ENCODE peak calls at places on chromosomes 5 and 9, in eight cellular contexts. One of them, this sample, is unnamed.

GRCh38 chr5:50435131-50435530 is 6.0 kb downstream of the EMB start:
- DNase-seq in NCI-H1092 treated with DMSO at 0.1 percent for 48 hours: no peak
- DNase-seq in T-helper 9 cell: no peak
- DNase-seq in NCI-H1105: no peak
- DNase-seq in iPS DF 19.7: no peak
- DNase-seq in islet precursor cell: no peak
- DNase-seq in B cell: no peak
- DNase-seq in CD4-positive, alpha-beta T cell: no peak
- DNase-seq in this sample: no peak

GRCh38 chr5:161544350-161544765 is 2.2 kb downstream of the GABRB2 start:
- DNase-seq in NCI-H1092 treated with DMSO at 0.1 percent for 48 hours: no peak
- DNase-seq in T-helper 9 cell: no peak
- DNase-seq in NCI-H1105: peak
- DNase-seq in iPS DF 19.7: peak
- DNase-seq in islet precursor cell: peak
- DNase-seq in B cell: no peak
- DNase-seq in CD4-positive, alpha-beta T cell: no peak
- DNase-seq in this sample: no peak

GRCh38 chr9:114098660-114099522 is at the start of gene KIF12:
- DNase-seq in NCI-H1092 treated with DMSO at 0.1 percent for 48 hours: no peak
- DNase-seq in T-helper 9 cell: no peak
- DNase-seq in NCI-H1105: no peak
- DNase-seq in iPS DF 19.7: no peak
- DNase-seq in islet precursor cell: peak
- DNase-seq in B cell: no peak
- DNase-seq in CD4-positive, alpha-beta T cell: no peak
- DNase-seq in this sample: no peak

GRCh38 chr5:179079165-179079987 is 19.2 kb downstream of the ZNF354C start:
- DNase-seq in NCI-H1092 treated with DMSO at 0.1 percent for 48 hours: no peak
- DNase-seq in T-helper 9 cell: no peak
- DNase-seq in NCI-H1105: no peak
- DNase-seq in iPS DF 19.7: no peak
- DNase-seq in islet precursor cell: no peak
- DNase-seq in B cell: no peak
- DNase-seq in CD4-positive, alpha-beta T cell: no peak
- DNase-seq in this sample: no peak

GRCh38 chr9:4105183-4105582 is 194.7 kb downstream of the GLIS3 start:
- DNase-seq in NCI-H1092 treated with DMSO at 0.1 percent for 48 hours: no peak
- DNase-seq in T-helper 9 cell: no peak
- DNase-seq in NCI-H1105: no peak
- DNase-seq in iPS DF 19.7: no peak
- DNase-seq in islet precursor cell: no peak
- DNase-seq in B cell: no peak
- DNase-seq in CD4-positive, alpha-beta T cell: no peak
- DNase-seq in this sample: no peak

GRCh38 chr5:10333154-10334006 is 20.1 kb upstream of the MARCHF6 start:
- DNase-seq in NCI-H1092 treated with DMSO at 0.1 percent for 48 hours: no peak
- DNase-seq in T-helper 9 cell: no peak
- DNase-seq in NCI-H1105: no peak
- DNase-seq in iPS DF 19.7: no peak
- DNase-seq in islet precursor cell: peak
- DNase-seq in B cell: no peak
- DNase-seq in CD4-positive, alpha-beta T cell: peak
- DNase-seq in this sample: no peak

GRCh38 chr5:181039961-181040915 is at the start of gene BTNL9:
- DNase-seq in NCI-H1092 treated with DMSO at 0.1 percent for 48 hours: no peak
- DNase-seq in T-helper 9 cell: no peak
- DNase-seq in NCI-H1105: no peak
- DNase-seq in iPS DF 19.7: no peak
- DNase-seq in islet precursor cell: peak
- DNase-seq in B cell: no peak
- DNase-seq in CD4-positive, alpha-beta T cell: no peak
- DNase-seq in this sample: peak

GRCh38 chr5:79573983-79574890 is 38.0 kb upstream of the TENT2 start:
- DNase-seq in NCI-H1092 treated with DMSO at 0.1 percent for 48 hours: no peak
- DNase-seq in T-helper 9 cell: no peak
- DNase-seq in NCI-H1105: no peak
- DNase-seq in iPS DF 19.7: no peak
- DNase-seq in islet precursor cell: no peak
- DNase-seq in B cell: no peak
- DNase-seq in CD4-positive, alpha-beta T cell: no peak
- DNase-seq in this sample: no peak

GRCh38 chr5:94793113-94793815 is 174.8 kb downstream of the SLF1 start:
- DNase-seq in NCI-H1092 treated with DMSO at 0.1 percent for 48 hours: no peak
- DNase-seq in T-helper 9 cell: no peak
- DNase-seq in NCI-H1105: no peak
- DNase-seq in iPS DF 19.7: no peak
- DNase-seq in islet precursor cell: no peak
- DNase-seq in B cell: no peak
- DNase-seq in CD4-positive, alpha-beta T cell: no peak
- DNase-seq in this sample: no peak

GRCh38 chr9:126440938-126441337 is 114.3 kb downstream of the MVB12B start:
- DNase-seq in NCI-H1092 treated with DMSO at 0.1 percent for 48 hours: peak
- DNase-seq in T-helper 9 cell: no peak
- DNase-seq in NCI-H1105: peak
- DNase-seq in iPS DF 19.7: no peak
- DNase-seq in islet precursor cell: peak
- DNase-seq in B cell: no peak
- DNase-seq in CD4-positive, alpha-beta T cell: no peak
- DNase-seq in this sample: no peak

GRCh38 chr9:35758475-35759050 is 4.5 kb upstream of the MSMP start:
- DNase-seq in NCI-H1092 treated with DMSO at 0.1 percent for 48 hours: no peak
- DNase-seq in T-helper 9 cell: no peak
- DNase-seq in NCI-H1105: no peak
- DNase-seq in iPS DF 19.7: no peak
- DNase-seq in islet precursor cell: no peak
- DNase-seq in B cell: no peak
- DNase-seq in CD4-positive, alpha-beta T cell: no peak
- DNase-seq in this sample: no peak

GRCh38 chr9:96150324-96151023 is 151.5 kb downstream of the HSD17B3 start:
- DNase-seq in NCI-H1092 treated with DMSO at 0.1 percent for 48 hours: no peak
- DNase-seq in T-helper 9 cell: no peak
- DNase-seq in NCI-H1105: no peak
- DNase-seq in iPS DF 19.7: no peak
- DNase-seq in islet precursor cell: no peak
- DNase-seq in B cell: no peak
- DNase-seq in CD4-positive, alpha-beta T cell: no peak
- DNase-seq in this sample: no peak

GRCh38 chr5:337565-338130 is 16.1 kb downstream of the AHRR start:
- DNase-seq in NCI-H1092 treated with DMSO at 0.1 percent for 48 hours: no peak
- DNase-seq in T-helper 9 cell: no peak
- DNase-seq in NCI-H1105: no peak
- DNase-seq in iPS DF 19.7: peak
- DNase-seq in islet precursor cell: peak
- DNase-seq in B cell: no peak
- DNase-seq in CD4-positive, alpha-beta T cell: no peak
- DNase-seq in this sample: no peak

This sample was measured in vagina.